ENCODE peak calls at places on chromosomes 3 and 15, in seven cellular contexts. One of them, this sample, is unnamed. For H3K27me3, the result is how much of the 10 kb centered on the place peaks cover.

GRCh38 chr3:97930018-97930417 is 42.2 kb downstream of the RIOX2 start:
- DNase-seq in fibroblast of lung: no peak
- DNase-seq in heart right ventricle: no peak
- DNase-seq in BE2C: no peak
- DNase-seq in hepatocyte: no peak
- DNase-seq in psoas muscle: no peak
- DNase-seq in breast epithelium: no peak
- DNase-seq in this sample: no peak

GRCh38 chr3:69094467-69095205 is 9.9 kb downstream of the ARL6IP5 start:
- DNase-seq in fibroblast of lung: peak
- DNase-seq in heart right ventricle: no peak
- DNase-seq in BE2C: no peak
- DNase-seq in hepatocyte: no peak
- DNase-seq in psoas muscle: no peak
- DNase-seq in breast epithelium: no peak
- DNase-seq in this sample: no peak

GRCh38 chr15:32060706-32061105 is 30.4 kb downstream of the CHRNA7 start:
- DNase-seq in fibroblast of lung: no peak
- DNase-seq in heart right ventricle: no peak
- DNase-seq in BE2C: peak
- DNase-seq in hepatocyte: no peak
- DNase-seq in psoas muscle: no peak
- DNase-seq in breast epithelium: no peak
- DNase-seq in this sample: no peak

GRCh38 chr15:25693321-25694237 is 169.5 kb downstream of the ATP10A start:
- DNase-seq in fibroblast of lung: peak
- DNase-seq in heart right ventricle: no peak
- DNase-seq in BE2C: no peak
- DNase-seq in hepatocyte: peak
- DNase-seq in psoas muscle: no peak
- DNase-seq in breast epithelium: no peak
- DNase-seq in this sample: no peak

GRCh38 chr3:126117786-126118185 is 33.9 kb upstream of the SLC41A3 start:
- DNase-seq in fibroblast of lung: no peak
- DNase-seq in heart right ventricle: no peak
- DNase-seq in BE2C: peak
- DNase-seq in hepatocyte: no peak
- DNase-seq in psoas muscle: no peak
- DNase-seq in breast epithelium: no peak
- DNase-seq in this sample: no peak

GRCh38 chr15:89165677-89166076 is 55.7 kb downstream of the RLBP1 start:
- DNase-seq in fibroblast of lung: no peak
- DNase-seq in heart right ventricle: no peak
- DNase-seq in BE2C: no peak
- DNase-seq in hepatocyte: no peak
- DNase-seq in psoas muscle: no peak
- DNase-seq in breast epithelium: no peak
- DNase-seq in this sample: peak

GRCh38 chr3:42161050-42161935 is 70.1 kb downstream of the TRAK1 start:
- DNase-seq in fibroblast of lung: peak
- DNase-seq in heart right ventricle: no peak
- DNase-seq in BE2C: no peak
- DNase-seq in hepatocyte: no peak
- DNase-seq in psoas muscle: no peak
- DNase-seq in breast epithelium: no peak
- DNase-seq in this sample: no peak

GRCh38 chr3:161545823-161546222 is 49.2 kb downstream of the OTOL1 start:
- DNase-seq in fibroblast of lung: no peak
- DNase-seq in heart right ventricle: no peak
- DNase-seq in BE2C: no peak
- DNase-seq in hepatocyte: no peak
- DNase-seq in psoas muscle: no peak
- DNase-seq in breast epithelium: no peak
- DNase-seq in this sample: no peak

DNA sequence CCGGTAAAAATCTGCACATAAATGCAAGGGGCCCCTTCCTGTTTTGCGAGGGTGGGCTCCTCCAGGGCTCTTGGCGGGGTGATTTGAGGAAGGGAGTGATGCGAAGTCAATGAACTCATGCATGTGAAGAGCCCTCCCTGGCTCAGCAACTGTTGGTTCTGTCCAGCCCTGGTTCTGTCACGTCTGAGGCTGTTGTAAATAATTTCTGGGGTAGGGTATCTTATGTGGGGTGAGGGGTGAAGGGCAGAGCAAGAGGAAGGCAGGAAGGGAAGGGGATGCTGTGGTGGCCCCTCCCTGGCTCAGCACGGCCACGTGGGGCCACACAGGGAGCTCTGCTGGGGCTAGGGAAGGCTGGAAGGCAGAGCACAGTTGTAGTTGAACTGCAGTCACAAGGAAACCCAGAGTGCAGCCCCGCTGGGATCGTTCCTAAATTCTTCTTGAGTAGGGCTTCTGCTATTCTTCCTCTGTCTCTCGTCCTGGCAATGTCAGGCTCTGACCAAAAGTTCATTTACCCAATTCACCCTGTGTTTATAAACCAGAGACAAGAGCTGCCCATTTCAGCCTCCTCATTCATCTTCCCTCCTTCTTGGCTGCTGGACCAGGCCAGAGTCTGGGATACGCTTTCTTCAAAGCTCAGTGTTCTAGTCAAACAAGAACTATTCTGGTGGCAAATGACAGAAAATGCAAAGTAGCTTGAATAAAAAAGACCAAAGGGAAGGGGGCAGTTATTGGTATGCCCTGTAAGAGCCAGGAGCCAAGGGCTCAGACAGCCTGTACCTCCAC is 14.8 kb upstream of the TOPBP1 start:
- DNase-seq in fibroblast of lung: no peak
- DNase-seq in heart right ventricle: no peak
- DNase-seq in BE2C: no peak
- DNase-seq in hepatocyte: no peak
- DNase-seq in psoas muscle: no peak
- DNase-seq in breast epithelium: no peak
- DNase-seq in this sample: no peak
- H3K27me3 ChIP-seq in fibroblast of lung: under half
- H3K27me3 ChIP-seq in heart right ventricle: under half
- H3K27me3 ChIP-seq in BE2C: under half
- H3K27me3 ChIP-seq in hepatocyte: under half
- H3K27me3 ChIP-seq in psoas muscle: under half
- H3K27me3 ChIP-seq in breast epithelium: under half
- H3K27me3 ChIP-seq in this sample: under half

DNA sequence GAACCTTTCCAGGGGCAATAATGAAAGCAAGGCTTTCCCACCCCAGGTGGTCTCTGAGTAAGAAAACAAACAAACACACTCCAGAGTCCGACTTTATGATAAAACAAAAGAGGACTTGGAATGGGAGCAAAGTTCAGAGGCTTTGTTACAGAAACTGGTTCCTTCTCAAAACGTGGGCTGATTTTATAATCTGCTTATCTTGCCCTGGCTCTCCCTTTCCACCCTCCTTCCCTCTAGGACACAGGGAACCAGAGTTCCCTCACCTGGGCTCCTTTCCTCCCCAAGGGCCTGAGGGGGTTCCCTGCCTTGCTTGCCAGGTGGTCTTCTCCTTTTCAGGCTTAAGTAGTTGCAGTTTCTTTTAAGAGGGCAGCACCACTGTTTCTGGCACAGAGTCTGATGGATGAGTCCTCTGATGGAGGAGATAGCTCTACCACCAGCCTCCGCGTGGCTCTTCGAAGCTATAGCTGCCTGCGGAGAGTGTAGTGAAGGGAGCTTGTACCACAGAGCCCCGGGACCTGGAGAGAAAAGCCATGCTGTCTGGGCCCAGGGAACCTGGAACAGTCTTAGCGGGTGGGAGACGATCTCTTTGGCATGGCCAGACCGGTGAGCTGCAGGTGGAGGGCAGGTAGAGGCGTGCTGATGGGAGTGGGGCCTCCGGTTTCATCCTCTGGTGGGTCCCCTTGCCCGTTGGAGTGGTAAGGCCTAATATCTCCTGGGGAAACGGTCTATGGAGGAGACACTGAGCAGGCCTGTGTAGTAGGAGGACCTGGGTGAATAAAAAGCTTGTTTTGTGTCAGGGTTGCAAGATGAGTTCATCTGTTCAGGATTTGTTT is 68.7 kb downstream of the SMAD6 start:
- DNase-seq in fibroblast of lung: no peak
- DNase-seq in heart right ventricle: no peak
- DNase-seq in BE2C: no peak
- DNase-seq in hepatocyte: peak
- DNase-seq in psoas muscle: no peak
- DNase-seq in breast epithelium: no peak
- DNase-seq in this sample: peak
- H3K4me3 ChIP-seq in fibroblast of lung: no peak
- H3K4me3 ChIP-seq in heart right ventricle: no peak
- H3K4me3 ChIP-seq in BE2C: no peak
- H3K4me3 ChIP-seq in hepatocyte: no peak
- H3K4me3 ChIP-seq in psoas muscle: no peak
- H3K4me3 ChIP-seq in breast epithelium: no peak
- H3K4me3 ChIP-seq in this sample: no peak

GRCh38 chr15:74136584-74137543 is 6.5 kb downstream of the ISLR2 start:
- DNase-seq in fibroblast of lung: no peak
- DNase-seq in heart right ventricle: peak
- DNase-seq in BE2C: no peak
- DNase-seq in hepatocyte: no peak
- DNase-seq in psoas muscle: peak
- DNase-seq in breast epithelium: no peak
- DNase-seq in this sample: no peak

GRCh38 chr15:74133071-74133702 is 2.8 kb downstream of the ISLR2 start:
- DNase-seq in fibroblast of lung: no peak
- DNase-seq in heart right ventricle: no peak
- DNase-seq in BE2C: no peak
- DNase-seq in hepatocyte: no peak
- DNase-seq in psoas muscle: no peak
- DNase-seq in breast epithelium: no peak
- DNase-seq in this sample: no peak

GRCh38 chr15:74133703-74134386 is 3.5 kb downstream of the ISLR2 start:
- DNase-seq in fibroblast of lung: no peak
- DNase-seq in heart right ventricle: no peak
- DNase-seq in BE2C: no peak
- DNase-seq in hepatocyte: no peak
- DNase-seq in psoas muscle: no peak
- DNase-seq in breast epithelium: no peak
- DNase-seq in this sample: no peak

GRCh38 chr15:74134387-74135027 is 4.1 kb downstream of the ISLR2 start:
- DNase-seq in fibroblast of lung: peak
- DNase-seq in heart right ventricle: no peak
- DNase-seq in BE2C: no peak
- DNase-seq in hepatocyte: peak
- DNase-seq in psoas muscle: peak
- DNase-seq in breast epithelium: no peak
- DNase-seq in this sample: peak

DNA sequence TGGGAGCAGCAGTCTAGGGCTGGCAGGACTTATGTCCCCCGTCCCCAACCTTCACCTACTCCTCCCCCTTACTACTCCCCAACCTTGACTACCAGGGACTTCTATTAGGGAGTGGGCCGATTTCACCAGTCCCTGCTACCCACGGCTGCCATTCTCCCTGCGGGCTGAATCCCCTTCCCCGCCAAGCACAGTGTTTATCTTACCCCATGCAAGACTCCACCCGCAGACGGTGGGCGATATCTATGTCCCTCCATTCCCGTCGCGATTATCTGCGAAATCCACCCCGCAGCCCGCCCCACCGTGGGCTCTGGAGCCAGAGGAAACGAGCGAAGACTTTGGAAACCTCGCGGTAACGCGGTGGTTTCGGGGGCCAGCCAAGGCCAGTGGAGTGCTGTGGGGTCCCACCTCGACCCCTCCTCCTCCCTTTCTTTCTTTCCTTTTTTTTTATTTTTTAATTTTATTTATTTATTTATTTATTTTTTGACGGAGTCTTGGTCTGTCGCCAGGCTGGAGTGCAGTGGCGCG is 4.7 kb downstream of the ISLR2 start:
- DNase-seq in fibroblast of lung: no peak
- DNase-seq in heart right ventricle: no peak
- DNase-seq in BE2C: no peak
- DNase-seq in hepatocyte: no peak
- DNase-seq in psoas muscle: no peak
- DNase-seq in breast epithelium: no peak
- DNase-seq in this sample: no peak
- H3K27me3 ChIP-seq in fibroblast of lung: half or more
- H3K27me3 ChIP-seq in heart right ventricle: half or more
- H3K27me3 ChIP-seq in BE2C: under half
- H3K27me3 ChIP-seq in hepatocyte: half or more
- H3K27me3 ChIP-seq in psoas muscle: under half
- H3K27me3 ChIP-seq in breast epithelium: under half
- H3K27me3 ChIP-seq in this sample: under half

GRCh38 chr3:119293105-119293683 is 989 bp upstream of the ARHGAP31 start:
- DNase-seq in fibroblast of lung: peak
- DNase-seq in heart right ventricle: no peak
- DNase-seq in BE2C: no peak
- DNase-seq in hepatocyte: no peak
- DNase-seq in psoas muscle: no peak
- DNase-seq in breast epithelium: no peak
- DNase-seq in this sample: no peak
- H3K4me3 ChIP-seq in fibroblast of lung: peak
- H3K4me3 ChIP-seq in heart right ventricle: peak
- H3K4me3 ChIP-seq in BE2C: peak
- H3K4me3 ChIP-seq in hepatocyte: peak
- H3K4me3 ChIP-seq in psoas muscle: peak
- H3K4me3 ChIP-seq in breast epithelium: peak
- H3K4me3 ChIP-seq in this sample: peak

This sample was measured in HAP-1.